ENCODE peak calls at places on chromosome 1, in six cellular contexts. F is Panc1, W is ascending aorta, E is transverse colon, D is cardiac muscle cell, R is gastrocnemius medialis. Q is an unnamed sample.

GRCh38 chr1:58515794-58516401 is 30.6 kb downstream of the OMA1 start:
- DNase-seq in R (peak; percentile 23), E (peak; percentile 21), F (peak; percentile 20), W (peak; percentile 66), D (peak; percentile 79), Q (no peak)

GRCh38 chr1:110631836-110632620 is 25.9 kb upstream of the KCNA2 start:
- DNase-seq in W (no peak), D (no peak), R (no peak), E (no peak), F (no peak), Q (no peak)

GRCh38 chr1:190475394-190476250 is 2.0 kb downstream of the BRINP3 start:
- DNase-seq in F (no peak), D (peak; percentile 25), E (peak; percentile 51), W (no peak), R (no peak), Q (no peak)

GRCh38 chr1:116556289-116557006 is 14.4 kb downstream of the CD58 start:
- DNase-seq in D (no peak), R (peak; percentile 48), F (no peak), W (peak; percentile 87), E (peak; percentile 80), Q (peak; percentile 83)

GRCh38 chr1:234676103-234676594 is 66.2 kb upstream of the IRF2BP2 start:
- DNase-seq in F (no peak), W (peak; percentile 91), D (peak; percentile 73), E (peak; percentile 82), R (peak; percentile 78), Q (no peak)

GRCh38 chr1:85240174-85240601 is 19.3 kb downstream of the C1orf52 start:
- DNase-seq in W (no peak), D (peak; percentile 14), R (no peak), E (no peak), F (no peak), Q (no peak)

GRCh38 chr1:80534606-80535360 is 1266.0 kb upstream of the ADGRL2 start:
- DNase-seq in W (no peak), E (no peak), D (no peak), R (no peak), F (no peak), Q (no peak)

GRCh38 chr1:214241060-214241459 is 39.9 kb upstream of the SMYD2 start:
- DNase-seq in D (no peak), R (no peak), W (no peak), E (no peak), F (no peak), Q (no peak)

GRCh38 chr1:12189328-12189682 is 22.5 kb downstream of the TNFRSF1B start:
- DNase-seq in D (no peak), R (no peak), W (no peak), F (no peak), E (no peak), Q (no peak)

GRCh38 chr1:226829105-226829504 is 41.3 kb upstream of the PSEN2 start:
- DNase-seq in D (no peak), F (no peak), W (no peak), E (no peak), R (no peak), Q (no peak)

GRCh38 chr1:41359211-41360073 is 1.8 kb upstream of the FOXO6 start:
- DNase-seq in R (peak; percentile 80), F (no peak), W (peak; percentile 84), E (no peak), D (no peak), Q (peak; percentile 73)

GRCh38 chr1:56654126-56654923 is 9.2 kb downstream of the PRKAA2 start:
- DNase-seq in F (no peak), D (no peak), E (no peak), R (no peak), W (no peak), Q (no peak)

GRCh38 chr1:61692155-61692783 is 32.7 kb downstream of the TM2D1 start:
- DNase-seq in F (peak; percentile 12), W (no peak), R (no peak), E (peak; percentile 16), D (no peak), Q (no peak)

GRCh38 chr1:182789138-182790076 is at the start of gene NPL:
- DNase-seq in E (peak; percentile 88), R (peak; percentile 78), F (no peak), D (peak; percentile 83), W (peak; percentile 90), Q (peak; percentile 90)

GRCh38 chr1:6263716-6264115 is 2.8 kb upstream of the GPR153 start:
- DNase-seq in E (no peak), W (no peak), D (no peak), F (no peak), R (no peak), Q (no peak)

GRCh38 chr1:106676021-106676420 is 380.5 kb upstream of the PRMT6 start:
- DNase-seq in D (no peak), W (no peak), R (no peak), F (no peak), E (no peak), Q (no peak)

GRCh38 chr1:229620876-229621275 is 5.0 kb downstream of the TAF5L start:
- DNase-seq in R (peak; percentile 64), D (no peak), E (no peak), W (no peak), F (no peak), Q (no peak)

GRCh38 chr1:11434506-11434905 is 44.4 kb upstream of the DISP3 start:
- DNase-seq in E (no peak), D (no peak), R (no peak), F (no peak), W (no peak), Q (no peak)

GRCh38 chr1:222021124-222021523 is 279.2 kb upstream of the DUSP10 start:
- DNase-seq in F (no peak), D (no peak), R (no peak), W (no peak), E (no peak), Q (no peak)

GRCh38 chr1:57072775-57073174 is 107.0 kb upstream of the C8B start:
- DNase-seq in E (no peak), W (no peak), R (no peak), D (no peak), F (no peak), Q (no peak)

GRCh38 chr1:78339490-78339889 is 151.3 kb upstream of the PTGFR start:
- DNase-seq in F (peak; percentile 39), E (no peak), W (no peak), R (no peak), D (no peak), Q (no peak)

GRCh38 chr1:230416430-230416829 is 9.7 kb downstream of the PGBD5 start:
- DNase-seq in F (no peak), R (no peak), D (no peak), W (no peak), E (no peak), Q (no peak)

DNA sequence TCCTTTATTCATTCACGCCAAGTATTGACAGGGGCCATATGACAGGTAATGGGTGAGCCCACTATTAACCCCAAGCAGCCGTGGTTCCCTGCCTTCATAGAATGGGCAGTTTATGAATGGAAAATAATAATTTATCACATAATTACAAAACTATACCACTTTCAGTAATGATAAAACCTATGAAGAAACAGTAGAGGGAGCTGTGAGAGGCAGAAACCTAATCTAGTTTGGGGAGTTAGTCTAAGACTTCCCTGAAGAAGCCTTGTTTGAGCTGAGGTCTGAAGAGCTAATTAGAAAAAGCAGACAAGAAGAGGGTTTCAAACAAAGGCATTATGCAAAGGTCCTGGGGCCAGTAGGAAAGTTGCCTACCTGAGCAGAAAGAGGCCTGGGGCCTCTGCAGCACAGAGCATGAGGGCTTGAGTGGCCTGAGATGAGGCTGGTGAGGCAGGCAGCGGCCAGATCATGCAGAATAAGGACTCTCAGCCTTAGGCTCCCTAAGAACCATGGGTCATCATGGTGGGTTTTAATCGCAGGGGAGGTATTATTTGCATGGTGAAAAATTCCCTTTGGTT is 142.8 kb downstream of the ATG4C start:
- DNase-seq in W (no peak), E (no peak), D (no peak), F (no peak), R (no peak), Q (no peak)
- H3K4me3 ChIP-seq in W (no peak overlapping the region), E (no peak overlapping the region), D (no peak overlapping the region), F (no peak overlapping the region), R (no peak overlapping the region), Q (no peak overlapping the region)

GRCh38 chr1:93758842-93759515 is 77.3 kb upstream of the BCAR3 start:
- DNase-seq in R (no peak), W (no peak), E (no peak), D (no peak), F (no peak), Q (no peak)
- TF ChIP-seq CTCF in R (no peak), W (no peak), E (no peak), D (peak; percentile 23), F (no peak), Q (no peak)

GRCh38 chr1:178513278-178513983 is 522 bp downstream of the TEX35 start:
- DNase-seq in F (no peak), D (peak; percentile 30), E (peak; percentile 38), R (no peak), W (no peak), Q (no peak)
- H3K27ac ChIP-seq in F (no peak overlapping the region), D (no peak overlapping the region), E (no peak overlapping the region), R (no peak overlapping the region), W (no peak overlapping the region), Q (no peak overlapping the region)

GRCh38 chr1:2564815-2565415 is 8.7 kb downstream of the TNFRSF14 start:
- DNase-seq in F (no peak), R (no peak), E (no peak), D (no peak), W (no peak), Q (no peak)
- H3K4me3 ChIP-seq in F (no peak overlapping the region), R (no peak overlapping the region), E (no peak overlapping the region), D (no peak overlapping the region), W (no peak overlapping the region), Q (no peak overlapping the region)

GRCh38 chr1:198756470-198756869 is 117.6 kb downstream of the PTPRC start:
- DNase-seq in F (no peak), R (no peak), E (no peak), D (no peak), W (no peak), Q (no peak)
- TF ChIP-seq CTCF in F (no peak), R (peak; percentile 45), E (peak; percentile 36), D (peak; percentile 29), W (no peak), Q (no peak)

DNA sequence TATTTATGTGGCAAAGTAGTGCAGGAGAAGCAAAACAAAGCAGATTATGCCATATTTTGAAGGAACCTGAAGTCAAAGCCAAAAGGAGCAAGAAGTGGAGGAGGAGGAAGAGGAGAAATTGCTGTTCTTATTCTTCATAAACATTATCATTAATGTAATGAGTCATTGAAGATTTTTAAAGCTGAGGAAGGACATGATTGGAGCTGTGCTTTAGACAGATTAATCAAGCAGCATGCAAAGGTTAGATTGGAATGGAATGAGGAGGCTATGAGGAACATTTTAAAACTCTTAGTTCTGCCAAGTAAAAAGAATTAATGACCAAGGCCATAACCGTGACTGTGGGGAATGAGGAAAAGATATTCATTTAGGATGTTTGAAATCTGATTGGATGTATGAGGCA is 33.0 kb upstream of the HSD17B7 start:
- DNase-seq in E (no peak), D (no peak), F (no peak), R (no peak), W (no peak), Q (no peak)
- H3K27ac ChIP-seq in E (peak overlapping the region; percentile 13), D (no peak overlapping the region), F (no peak overlapping the region), R (no peak overlapping the region), W (no peak overlapping the region), Q (no peak overlapping the region)

DNA sequence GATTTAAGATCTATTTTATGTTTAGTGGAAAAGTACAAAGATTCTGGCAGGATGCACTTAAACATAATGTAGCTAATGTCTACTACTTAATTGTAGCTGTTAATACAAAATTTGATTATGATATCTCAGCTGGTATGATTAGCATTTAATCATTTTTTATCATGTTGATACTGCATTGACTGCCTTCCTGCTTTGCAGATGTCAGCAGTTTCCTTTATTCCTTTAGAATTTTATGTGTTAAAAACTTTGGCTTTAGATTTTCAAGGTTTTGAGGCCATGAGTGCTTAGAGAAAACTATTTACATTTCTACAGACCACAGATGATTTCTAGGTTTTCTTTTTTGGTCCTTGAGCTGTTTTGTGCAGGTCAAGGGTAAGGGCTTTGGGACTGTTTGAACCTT is 152.2 kb downstream of the ZNF326 start:
- DNase-seq in W (no peak), E (no peak), R (no peak), D (no peak), F (no peak), Q (no peak)
- H3K4me3 ChIP-seq in W (no peak overlapping the region), E (no peak overlapping the region), R (no peak overlapping the region), D (no peak overlapping the region), F (no peak overlapping the region), Q (no peak overlapping the region)

Q was measured in coronary artery.